ENCODE peak calls at places on chromosomes 7 and 10, in eight cellular contexts. O, B, L, A, J, U, W and G are unnamed samples. For H3K9me3 and H3K4me1, the result is how much of the 10 kb centered on the place peaks cover.

GRCh38 chr7:131431289-131431688 is 103.6 kb downstream of the MKLN1 start:
- DNase-seq in O (peak), B (peak), L (peak), A (peak), J (no peak), U (no peak), W (no peak), G (no peak)

GRCh38 chr10:58951750-58952149 is 224.7 kb upstream of the PHYHIPL start:
- DNase-seq in O (peak), B (peak), L (no peak), A (peak), J (no peak), U (no peak), W (no peak), G (no peak)

GRCh38 chr7:102991540-102992214 is 78.9 kb downstream of the LRRC17 start:
- DNase-seq in O (peak), B (peak), L (peak), A (peak), J (peak), U (peak), W (no peak), G (peak)

GRCh38 chr10:58637372-58637771 is 124.7 kb downstream of the BICC1 start:
- DNase-seq in O (peak), B (no peak), L (no peak), A (no peak), J (no peak), U (peak), W (no peak), G (no peak)

GRCh38 chr7:102942181-102942882 is 29.5 kb downstream of the LRRC17 start:
- DNase-seq in O (no peak), B (no peak), L (no peak), A (no peak), J (no peak), U (no peak), W (no peak), G (peak)

GRCh38 chr10:132507467-132507955 is 30.1 kb upstream of the INPP5A start:
- DNase-seq in O (no peak), B (no peak), L (no peak), A (no peak), J (no peak), U (peak), W (no peak), G (no peak)

GRCh38 chr10:90286941-90287340 is 570.9 kb downstream of the HTR7 start:
- DNase-seq in O (no peak), B (peak), L (no peak), A (no peak), J (no peak), U (peak), W (no peak), G (no peak)

GRCh38 chr10:62244785-62245595 is 23.7 kb downstream of the RTKN2 start:
- DNase-seq in O (peak), B (peak), L (peak), A (peak), J (peak), U (peak), W (peak), G (peak)

GRCh38 chr10:69870591-69870990 is 68.9 kb downstream of the COL13A1 start:
- DNase-seq in O (no peak), B (no peak), L (no peak), A (no peak), J (no peak), U (no peak), W (no peak), G (no peak)

GRCh38 chr7:77327067-77327931 is 88.8 kb downstream of the GSAP start:
- DNase-seq in O (peak), B (peak), L (peak), A (peak), J (no peak), U (no peak), W (no peak), G (no peak)

GRCh38 chr10:6748981-6749630 is 169.0 kb upstream of the PRKCQ start:
- DNase-seq in O (peak), B (peak), L (peak), A (no peak), J (no peak), U (no peak), W (no peak), G (no peak)

GRCh38 chr10:109025187-109025586 is 898.1 kb downstream of the XPNPEP1 start:
- DNase-seq in O (no peak), B (no peak), L (no peak), A (no peak), J (no peak), U (no peak), W (no peak), G (no peak)

GRCh38 chr7:23268746-23269145 is 22.2 kb downstream of the GPNMB start:
- DNase-seq in O (peak), B (peak), L (peak), A (no peak), J (no peak), U (no peak), W (no peak), G (no peak)

GRCh38 chr7:149707448-149707886 is 65.9 kb downstream of the ZNF467 start:
- DNase-seq in O (no peak), B (peak), L (no peak), A (no peak), J (no peak), U (no peak), W (no peak), G (peak)

GRCh38 chr7:158028290-158028941 is 559.2 kb downstream of the PTPRN2 start:
- DNase-seq in O (no peak), B (no peak), L (no peak), A (peak), J (no peak), U (peak), W (no peak), G (no peak)

GRCh38 chr10:117830832-117831231 is 215.9 kb downstream of the RAB11FIP2 start:
- DNase-seq in O (no peak), B (no peak), L (no peak), A (no peak), J (no peak), U (peak), W (peak), G (no peak)

GRCh38 chr10:51886438-51887068 is 187.2 kb upstream of the CSTF2T start:
- DNase-seq in O (peak), B (peak), L (peak), A (no peak), J (no peak), U (no peak), W (no peak), G (no peak)

GRCh38 chr10:131972474-131973071 is 9.2 kb downstream of the BNIP3 start:
- DNase-seq in O (no peak), B (no peak), L (peak), A (no peak), J (peak), U (peak), W (no peak), G (no peak)

GRCh38 chr7:79555571-79555970 is 102.1 kb upstream of the MAGI2 start:
- DNase-seq in O (no peak), B (peak), L (no peak), A (no peak), J (no peak), U (no peak), W (no peak), G (no peak)

GRCh38 chr7:89655946-89656345 is 498.3 kb upstream of the STEAP1 start:
- DNase-seq in O (no peak), B (no peak), L (no peak), A (no peak), J (no peak), U (no peak), W (no peak), G (no peak)

GRCh38 chr10:119235381-119235780 is 28.0 kb downstream of the GRK5 start:
- DNase-seq in O (peak), B (no peak), L (peak), A (no peak), J (no peak), U (no peak), W (no peak), G (no peak)

GRCh38 chr7:37758467-37758866 is 74.9 kb downstream of the GPR141 start:
- DNase-seq in O (no peak), B (no peak), L (no peak), A (no peak), J (no peak), U (no peak), W (no peak), G (no peak)

GRCh38 chr10:86536294-86536861 is 14.8 kb upstream of the WAPL start:
- DNase-seq in O (no peak), B (no peak), L (no peak), A (no peak), J (no peak), U (peak), W (no peak), G (no peak)

GRCh38 chr10:43623351-43623750 is 17.1 kb downstream of the ZNF485 start:
- DNase-seq in O (no peak), B (no peak), L (peak), A (no peak), J (peak), U (peak), W (no peak), G (no peak)
- H3K9me3 ChIP-seq in O (under half), B (under half), L (under half), A (under half), J (under half), U (under half), W (under half), G (under half)

GRCh38 chr7:129169171-129169643 is 19.2 kb upstream of the SMO start:
- DNase-seq in O (peak), B (no peak), L (no peak), A (peak), J (peak), U (peak), W (peak), G (peak)

GRCh38 chr7:129166745-129167144 is 21.7 kb upstream of the SMO start:
- DNase-seq in O (no peak), B (no peak), L (no peak), A (no peak), J (no peak), U (no peak), W (no peak), G (no peak)

GRCh38 chr7:129170373-129171021 is 17.9 kb upstream of the SMO start:
- DNase-seq in O (no peak), B (no peak), L (no peak), A (no peak), J (no peak), U (no peak), W (no peak), G (no peak)

GRCh38 chr7:129169705-129170319 is 18.6 kb upstream of the SMO start:
- DNase-seq in O (no peak), B (no peak), L (no peak), A (no peak), J (no peak), U (no peak), W (no peak), G (no peak)

GRCh38 chr7:129168219-129168991 is 20.0 kb upstream of the SMO start:
- DNase-seq in O (no peak), B (no peak), L (no peak), A (peak), J (no peak), U (no peak), W (no peak), G (peak)
- H3K4me3 ChIP-seq in O (no peak), B (no peak), L (no peak), A (peak), J (peak), U (no peak), W (no peak), G (no peak)

DNA sequence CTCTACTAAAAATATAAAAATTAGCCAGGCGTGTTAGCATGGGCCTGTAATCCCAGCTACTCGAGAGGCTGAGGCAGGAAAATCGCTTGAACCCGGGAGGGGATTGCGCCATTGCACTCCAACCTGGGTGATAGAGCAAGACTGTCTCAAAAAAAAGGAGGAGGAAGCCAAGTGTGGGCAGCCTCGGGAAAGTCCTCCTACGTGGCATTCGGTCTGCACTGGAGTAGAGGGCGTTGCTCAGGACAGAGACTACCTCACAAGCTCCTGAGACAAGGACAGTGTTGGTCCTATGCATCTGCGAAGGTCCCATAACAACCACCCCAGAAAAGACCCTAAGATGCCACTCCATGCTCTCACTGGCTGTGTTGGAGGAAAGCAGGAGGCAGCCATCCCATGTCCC is 10.0 kb upstream of the SERPINE1 start:
- DNase-seq in O (no peak), B (no peak), L (no peak), A (no peak), J (no peak), U (no peak), W (no peak), G (no peak)
- H3K4me1 ChIP-seq in O (half or more), B (under half), L (under half), A (under half), J (under half), U (under half), W (under half), G (under half)

GRCh38 chr10:130300608-130301025 is 164.4 kb downstream of the GLRX3 start:
- DNase-seq in O (no peak), B (no peak), L (no peak), A (no peak), J (no peak), U (peak), W (no peak), G (no peak)
- H3K9me3 ChIP-seq in O (under half), B (under half), L (under half), A (under half), J (under half), U (under half), W (under half), G (under half)